ENCODE peak calls at places on chromosomes 13 and 19, in nine cellular contexts. One of them, this sample, is unnamed.

GRCh38 chr19:45401815-45402468 is 2.9 kb downstream of the PPP1R13L start:
- DNase-seq in mammary epithelial cell: no peak
- DNase-seq in CD8-positive, alpha-beta T cell: no peak
- DNase-seq in heart left ventricle: no peak
- DNase-seq in tibial artery: no peak
- DNase-seq in ascending aorta: no peak
- DNase-seq in PC-3: no peak
- DNase-seq in transverse colon: no peak
- DNase-seq in dorsolateral prefrontal cortex: no peak
- DNase-seq in this sample: no peak

GRCh38 chr19:31356587-31357314 is 7.5 kb upstream of the TSHZ3 start:
- DNase-seq in CD8-positive, alpha-beta T cell: peak
- DNase-seq in transverse colon: peak
- DNase-seq in mammary epithelial cell: no peak
- DNase-seq in dorsolateral prefrontal cortex: no peak
- DNase-seq in ascending aorta: no peak
- DNase-seq in tibial artery: no peak
- DNase-seq in heart left ventricle: peak
- DNase-seq in PC-3: no peak
- DNase-seq in this sample: no peak

GRCh38 chr13:110936519-110936918 is 21.6 kb upstream of the ANKRD10 start:
- DNase-seq in transverse colon: no peak
- DNase-seq in mammary epithelial cell: no peak
- DNase-seq in heart left ventricle: no peak
- DNase-seq in tibial artery: no peak
- DNase-seq in ascending aorta: no peak
- DNase-seq in dorsolateral prefrontal cortex: no peak
- DNase-seq in CD8-positive, alpha-beta T cell: no peak
- DNase-seq in PC-3: no peak
- DNase-seq in this sample: no peak

GRCh38 chr19:39212377-39212742 is 8.3 kb upstream of the SYCN start:
- DNase-seq in transverse colon: peak
- DNase-seq in PC-3: peak
- DNase-seq in mammary epithelial cell: no peak
- DNase-seq in CD8-positive, alpha-beta T cell: peak
- DNase-seq in ascending aorta: no peak
- DNase-seq in heart left ventricle: no peak
- DNase-seq in tibial artery: no peak
- DNase-seq in dorsolateral prefrontal cortex: no peak
- DNase-seq in this sample: no peak

GRCh38 chr13:36298535-36299068 is 988 bp upstream of the CCDC169 start:
- DNase-seq in heart left ventricle: no peak
- DNase-seq in ascending aorta: no peak
- DNase-seq in dorsolateral prefrontal cortex: no peak
- DNase-seq in tibial artery: no peak
- DNase-seq in CD8-positive, alpha-beta T cell: no peak
- DNase-seq in transverse colon: no peak
- DNase-seq in mammary epithelial cell: no peak
- DNase-seq in PC-3: no peak
- DNase-seq in this sample: no peak

GRCh38 chr19:30228726-30229523 is 143.3 kb upstream of the ZNF536 start:
- DNase-seq in tibial artery: no peak
- DNase-seq in CD8-positive, alpha-beta T cell: no peak
- DNase-seq in transverse colon: no peak
- DNase-seq in heart left ventricle: no peak
- DNase-seq in ascending aorta: no peak
- DNase-seq in mammary epithelial cell: no peak
- DNase-seq in PC-3: no peak
- DNase-seq in dorsolateral prefrontal cortex: no peak
- DNase-seq in this sample: no peak

GRCh38 chr13:33229446-33230177 is 55.9 kb downstream of the STARD13 start:
- DNase-seq in PC-3: no peak
- DNase-seq in mammary epithelial cell: no peak
- DNase-seq in heart left ventricle: peak
- DNase-seq in tibial artery: no peak
- DNase-seq in transverse colon: no peak
- DNase-seq in ascending aorta: no peak
- DNase-seq in dorsolateral prefrontal cortex: no peak
- DNase-seq in CD8-positive, alpha-beta T cell: no peak
- DNase-seq in this sample: no peak

GRCh38 chr13:42720116-42720857 is 61.1 kb upstream of the FAM216B start:
- DNase-seq in heart left ventricle: no peak
- DNase-seq in mammary epithelial cell: peak
- DNase-seq in transverse colon: peak
- DNase-seq in tibial artery: no peak
- DNase-seq in ascending aorta: no peak
- DNase-seq in CD8-positive, alpha-beta T cell: no peak
- DNase-seq in dorsolateral prefrontal cortex: no peak
- DNase-seq in PC-3: peak
- DNase-seq in this sample: no peak

GRCh38 chr13:98274921-98275487 is 97.9 kb upstream of the RNF113B start:
- DNase-seq in PC-3: no peak
- DNase-seq in ascending aorta: no peak
- DNase-seq in tibial artery: no peak
- DNase-seq in transverse colon: no peak
- DNase-seq in mammary epithelial cell: no peak
- DNase-seq in CD8-positive, alpha-beta T cell: no peak
- DNase-seq in dorsolateral prefrontal cortex: no peak
- DNase-seq in heart left ventricle: no peak
- DNase-seq in this sample: no peak

GRCh38 chr13:94598281-94598680 is 2.3 kb upstream of the TGDS start:
- DNase-seq in mammary epithelial cell: no peak
- DNase-seq in transverse colon: no peak
- DNase-seq in heart left ventricle: no peak
- DNase-seq in tibial artery: no peak
- DNase-seq in dorsolateral prefrontal cortex: no peak
- DNase-seq in CD8-positive, alpha-beta T cell: no peak
- DNase-seq in PC-3: no peak
- DNase-seq in ascending aorta: no peak
- DNase-seq in this sample: no peak

GRCh38 chr13:112455476-112456059 is 79.4 kb downstream of the SPACA7 start:
- DNase-seq in transverse colon: no peak
- DNase-seq in dorsolateral prefrontal cortex: no peak
- DNase-seq in tibial artery: no peak
- DNase-seq in heart left ventricle: no peak
- DNase-seq in CD8-positive, alpha-beta T cell: no peak
- DNase-seq in ascending aorta: no peak
- DNase-seq in PC-3: no peak
- DNase-seq in mammary epithelial cell: no peak
- DNase-seq in this sample: no peak

GRCh38 chr13:49629947-49630346 is 1.6 kb downstream of the ARL11 start:
- DNase-seq in heart left ventricle: no peak
- DNase-seq in tibial artery: no peak
- DNase-seq in PC-3: no peak
- DNase-seq in mammary epithelial cell: no peak
- DNase-seq in CD8-positive, alpha-beta T cell: no peak
- DNase-seq in ascending aorta: no peak
- DNase-seq in transverse colon: no peak
- DNase-seq in dorsolateral prefrontal cortex: no peak
- DNase-seq in this sample: no peak

GRCh38 chr19:6753178-6754031 is 13.8 kb downstream of the SH2D3A start:
- DNase-seq in heart left ventricle: peak
- DNase-seq in mammary epithelial cell: no peak
- DNase-seq in transverse colon: peak
- DNase-seq in PC-3: peak
- DNase-seq in ascending aorta: peak
- DNase-seq in dorsolateral prefrontal cortex: no peak
- DNase-seq in tibial artery: peak
- DNase-seq in CD8-positive, alpha-beta T cell: peak
- DNase-seq in this sample: peak

GRCh38 chr13:63124863-63125262 is 1709.2 kb upstream of the PCDH20 start:
- DNase-seq in CD8-positive, alpha-beta T cell: no peak
- DNase-seq in mammary epithelial cell: no peak
- DNase-seq in tibial artery: no peak
- DNase-seq in ascending aorta: no peak
- DNase-seq in dorsolateral prefrontal cortex: no peak
- DNase-seq in heart left ventricle: no peak
- DNase-seq in transverse colon: no peak
- DNase-seq in PC-3: peak
- DNase-seq in this sample: no peak

GRCh38 chr13:43994999-43995859 is 115.5 kb downstream of the LACC1 start:
- DNase-seq in heart left ventricle: no peak
- DNase-seq in transverse colon: no peak
- DNase-seq in ascending aorta: no peak
- DNase-seq in CD8-positive, alpha-beta T cell: no peak
- DNase-seq in PC-3: no peak
- DNase-seq in mammary epithelial cell: no peak
- DNase-seq in tibial artery: no peak
- DNase-seq in dorsolateral prefrontal cortex: no peak
- DNase-seq in this sample: no peak

GRCh38 chr19:7658219-7658686 is 10.6 kb upstream of the RETN start:
- DNase-seq in mammary epithelial cell: no peak
- DNase-seq in PC-3: no peak
- DNase-seq in tibial artery: no peak
- DNase-seq in transverse colon: peak
- DNase-seq in ascending aorta: no peak
- DNase-seq in dorsolateral prefrontal cortex: no peak
- DNase-seq in heart left ventricle: no peak
- DNase-seq in CD8-positive, alpha-beta T cell: peak
- DNase-seq in this sample: no peak

GRCh38 chr19:18531485-18531884 is 9.6 kb upstream of the ELL start:
- DNase-seq in ascending aorta: no peak
- DNase-seq in dorsolateral prefrontal cortex: no peak
- DNase-seq in CD8-positive, alpha-beta T cell: no peak
- DNase-seq in tibial artery: no peak
- DNase-seq in heart left ventricle: no peak
- DNase-seq in PC-3: no peak
- DNase-seq in mammary epithelial cell: no peak
- DNase-seq in transverse colon: no peak
- DNase-seq in this sample: no peak

GRCh38 chr13:110914293-110915056 is 394 bp downstream of the ANKRD10 start:
- DNase-seq in CD8-positive, alpha-beta T cell: peak
- DNase-seq in dorsolateral prefrontal cortex: peak
- DNase-seq in heart left ventricle: peak
- DNase-seq in PC-3: peak
- DNase-seq in mammary epithelial cell: no peak
- DNase-seq in transverse colon: peak
- DNase-seq in tibial artery: peak
- DNase-seq in ascending aorta: peak
- DNase-seq in this sample: peak

GRCh38 chr19:34816708-34817107 is 43.7 kb upstream of the ZNF599 start:
- DNase-seq in ascending aorta: no peak
- DNase-seq in transverse colon: no peak
- DNase-seq in tibial artery: no peak
- DNase-seq in heart left ventricle: no peak
- DNase-seq in PC-3: no peak
- DNase-seq in mammary epithelial cell: no peak
- DNase-seq in CD8-positive, alpha-beta T cell: no peak
- DNase-seq in dorsolateral prefrontal cortex: no peak
- DNase-seq in this sample: no peak

DNA sequence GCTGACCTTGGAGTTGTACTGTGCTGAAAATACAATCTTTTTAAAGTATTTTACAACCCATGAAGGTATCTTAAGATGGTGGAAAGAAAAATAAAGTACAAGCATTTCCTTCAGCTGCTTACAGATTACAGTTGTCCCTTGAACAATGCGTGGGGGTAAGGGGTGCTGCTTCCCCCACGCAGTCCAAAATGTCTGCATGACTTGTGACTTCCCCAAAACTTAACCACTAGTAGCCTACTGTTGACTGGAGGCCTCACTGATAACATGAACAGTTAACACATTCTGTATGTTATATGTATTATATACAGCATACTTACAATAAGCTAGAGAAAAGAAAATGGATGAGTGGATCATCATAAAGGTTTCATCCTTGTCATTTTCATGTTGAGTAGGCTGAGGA is 45.3 kb upstream of the ZNF599 start:
- DNase-seq in PC-3: no peak
- DNase-seq in transverse colon: no peak
- DNase-seq in tibial artery: no peak
- DNase-seq in mammary epithelial cell: no peak
- DNase-seq in heart left ventricle: no peak
- DNase-seq in dorsolateral prefrontal cortex: no peak
- DNase-seq in CD8-positive, alpha-beta T cell: no peak
- DNase-seq in ascending aorta: no peak
- DNase-seq in this sample: no peak
- H3K4me3 ChIP-seq in PC-3: no peak
- H3K4me3 ChIP-seq in transverse colon: no peak
- H3K4me3 ChIP-seq in tibial artery: no peak
- H3K4me3 ChIP-seq in mammary epithelial cell: no peak
- H3K4me3 ChIP-seq in heart left ventricle: no peak
- H3K4me3 ChIP-seq in dorsolateral prefrontal cortex: no peak
- H3K4me3 ChIP-seq in CD8-positive, alpha-beta T cell: no peak
- H3K4me3 ChIP-seq in ascending aorta: no peak
- H3K4me3 ChIP-seq in this sample: no peak

GRCh38 chr13:103640617-103641016 is 574.4 kb upstream of the SLC10A2 start:
- DNase-seq in PC-3: no peak
- DNase-seq in heart left ventricle: no peak
- DNase-seq in mammary epithelial cell: no peak
- DNase-seq in CD8-positive, alpha-beta T cell: no peak
- DNase-seq in dorsolateral prefrontal cortex: no peak
- DNase-seq in transverse colon: no peak
- DNase-seq in tibial artery: no peak
- DNase-seq in ascending aorta: no peak
- DNase-seq in this sample: no peak
- H3K27ac ChIP-seq in PC-3: no peak
- H3K27ac ChIP-seq in heart left ventricle: no peak
- H3K27ac ChIP-seq in mammary epithelial cell: no peak
- H3K27ac ChIP-seq in CD8-positive, alpha-beta T cell: no peak
- H3K27ac ChIP-seq in dorsolateral prefrontal cortex: no peak
- H3K27ac ChIP-seq in transverse colon: no peak
- H3K27ac ChIP-seq in tibial artery: no peak
- H3K27ac ChIP-seq in ascending aorta: no peak
- H3K27ac ChIP-seq in this sample: no peak

DNA sequence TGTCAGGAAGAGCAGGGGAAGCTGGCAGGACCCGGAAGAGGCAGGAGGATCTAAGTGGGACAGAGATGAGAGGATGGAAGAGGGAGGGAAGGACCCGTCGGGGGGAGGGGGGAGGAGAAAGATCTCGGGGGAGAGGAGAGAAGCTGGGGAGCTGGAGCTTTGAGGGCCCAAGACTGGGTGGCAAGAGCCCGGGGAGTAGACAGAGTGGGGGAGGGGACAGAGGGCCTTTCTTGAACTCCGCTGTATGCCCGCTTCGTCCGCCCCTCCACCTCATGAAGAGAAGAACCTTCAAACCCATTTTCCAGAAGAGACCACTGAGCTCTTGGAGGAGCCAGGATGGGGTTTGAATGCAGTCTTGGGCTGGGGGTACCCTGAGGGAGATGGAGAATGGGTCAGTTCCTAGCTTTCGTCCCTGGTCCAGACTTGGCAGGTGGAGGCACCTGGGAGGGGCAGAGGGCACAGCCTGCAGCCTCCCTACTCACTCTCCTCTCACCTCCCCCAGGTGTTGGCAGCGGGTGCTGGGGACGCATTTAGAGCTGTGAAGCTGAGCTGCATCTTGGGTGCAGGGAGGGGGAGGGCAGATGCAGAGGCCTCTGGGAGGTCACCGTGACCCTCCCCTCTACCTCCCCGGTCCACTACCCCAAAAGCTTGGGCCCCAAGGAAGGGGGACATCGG is 925 bp upstream of the LRRC4B start:
- DNase-seq in CD8-positive, alpha-beta T cell: no peak
- DNase-seq in transverse colon: no peak
- DNase-seq in mammary epithelial cell: no peak
- DNase-seq in tibial artery: no peak
- DNase-seq in ascending aorta: no peak
- DNase-seq in PC-3: no peak
- DNase-seq in dorsolateral prefrontal cortex: no peak
- DNase-seq in heart left ventricle: no peak
- DNase-seq in this sample: no peak
- H3K4me3 ChIP-seq in CD8-positive, alpha-beta T cell: no peak
- H3K4me3 ChIP-seq in transverse colon: no peak
- H3K4me3 ChIP-seq in mammary epithelial cell: no peak
- H3K4me3 ChIP-seq in tibial artery: no peak
- H3K4me3 ChIP-seq in ascending aorta: no peak
- H3K4me3 ChIP-seq in PC-3: no peak
- H3K4me3 ChIP-seq in dorsolateral prefrontal cortex: no peak
- H3K4me3 ChIP-seq in heart left ventricle: no peak
- H3K4me3 ChIP-seq in this sample: no peak

GRCh38 chr19:34085336-34085735 is 87.0 kb upstream of the LSM14A start:
- DNase-seq in tibial artery: no peak
- DNase-seq in dorsolateral prefrontal cortex: no peak
- DNase-seq in transverse colon: no peak
- DNase-seq in heart left ventricle: no peak
- DNase-seq in PC-3: no peak
- DNase-seq in mammary epithelial cell: no peak
- DNase-seq in ascending aorta: no peak
- DNase-seq in CD8-positive, alpha-beta T cell: no peak
- DNase-seq in this sample: no peak
- H3K27ac ChIP-seq in tibial artery: no peak
- H3K27ac ChIP-seq in dorsolateral prefrontal cortex: no peak
- H3K27ac ChIP-seq in transverse colon: no peak
- H3K27ac ChIP-seq in heart left ventricle: no peak
- H3K27ac ChIP-seq in PC-3: no peak
- H3K27ac ChIP-seq in mammary epithelial cell: no peak
- H3K27ac ChIP-seq in ascending aorta: no peak
- H3K27ac ChIP-seq in CD8-positive, alpha-beta T cell: no peak
- H3K27ac ChIP-seq in this sample: no peak